ENCODE peak calls at places on chromosome 19, in four cellular contexts. O is SK-N-SH; M is K562; E is CD8-positive, alpha-beta memory T cell. Q is an unnamed sample. For H3K27me3, the result is how much of the 10 kb centered on the place peaks cover.

GRCh38 chr19:50705422-50706019 is 14.1 kb downstream of the SHANK1 start:
- DNase-seq in O (peak), M (peak), E (no peak), Q (no peak)

GRCh38 chr19:48812094-48812929 is 1.5 kb upstream of the BCAT2 start:
- DNase-seq in O (peak), M (peak), E (peak), Q (peak)

GRCh38 chr19:34732548-34733255 is 1.3 kb upstream of the ZNF181 start:
- DNase-seq in O (peak), M (peak), E (no peak), Q (no peak)

GRCh38 chr19:22332924-22333323 is 46.7 kb downstream of the ZNF729 start:
- DNase-seq in O (no peak), M (no peak), E (no peak), Q (no peak)

GRCh38 chr19:36113895-36114762 is 546 bp downstream of the POLR2I start:
- DNase-seq in O (peak), M (peak), E (no peak), Q (no peak)

GRCh38 chr19:51891193-51891747 is 3.5 kb upstream of the ZNF577 start:
- DNase-seq in O (no peak), M (no peak), E (no peak), Q (no peak)

GRCh38 chr19:37986048-37986750 is 79.2 kb downstream of the SIPA1L3 start:
- DNase-seq in O (no peak), M (no peak), E (no peak), Q (peak)

GRCh38 chr19:58586131-58586765 is 13.1 kb upstream of the MZF1 start:
- DNase-seq in O (no peak), M (no peak), E (no peak), Q (no peak)

GRCh38 chr19:3785464-3785937 is 680 bp downstream of the MATK start:
- DNase-seq in O (no peak), M (peak), E (no peak), Q (no peak)

GRCh38 chr19:58003153-58003828 is 671 bp upstream of the ZNF606 start:
- DNase-seq in O (no peak), M (no peak), E (no peak), Q (no peak)

GRCh38 chr19:33809960-33810359 is 13.3 kb downstream of the KCTD15 start:
- DNase-seq in O (no peak), M (no peak), E (no peak), Q (no peak)

GRCh38 chr19:5925830-5926459 is 11.9 kb downstream of the CAPS start:
- DNase-seq in O (no peak), M (no peak), E (no peak), Q (no peak)

GRCh38 chr19:30927705-30928104 is 421.5 kb downstream of the TSHZ3 start:
- DNase-seq in O (no peak), M (no peak), E (no peak), Q (no peak)

GRCh38 chr19:49866933-49867782 is at the start of gene PNKP:
- DNase-seq in O (peak), M (peak), E (peak), Q (peak)

GRCh38 chr19:27792576-27793127 is 1420.3 kb downstream of the UQCRFS1 start:
- DNase-seq in O (no peak), M (no peak), E (no peak), Q (no peak)

GRCh38 chr19:13013649-13014048 is 18.4 kb downstream of the NFIX start:
- DNase-seq in O (no peak), M (no peak), E (no peak), Q (no peak)

GRCh38 chr19:54674021-54674617 is 11.3 kb downstream of the LILRB4 start:
- DNase-seq in O (peak), M (peak), E (no peak), Q (no peak)

GRCh38 chr19:34364830-34365462 is at the start of gene GPI:
- DNase-seq in O (peak), M (peak), E (peak), Q (peak)

GRCh38 chr19:8615813-8616596 is 5.5 kb upstream of the ADAMTS10 start:
- DNase-seq in O (peak), M (peak), E (peak), Q (no peak)

GRCh38 chr19:3176715-3177501 is 1.7 kb upstream of the S1PR4 start:
- DNase-seq in O (no peak), M (peak), E (peak), Q (no peak)

GRCh38 chr19:9835507-9835949 is 410 bp downstream of the PIN1 start:
- DNase-seq in O (no peak), M (peak), E (no peak), Q (no peak)

DNA sequence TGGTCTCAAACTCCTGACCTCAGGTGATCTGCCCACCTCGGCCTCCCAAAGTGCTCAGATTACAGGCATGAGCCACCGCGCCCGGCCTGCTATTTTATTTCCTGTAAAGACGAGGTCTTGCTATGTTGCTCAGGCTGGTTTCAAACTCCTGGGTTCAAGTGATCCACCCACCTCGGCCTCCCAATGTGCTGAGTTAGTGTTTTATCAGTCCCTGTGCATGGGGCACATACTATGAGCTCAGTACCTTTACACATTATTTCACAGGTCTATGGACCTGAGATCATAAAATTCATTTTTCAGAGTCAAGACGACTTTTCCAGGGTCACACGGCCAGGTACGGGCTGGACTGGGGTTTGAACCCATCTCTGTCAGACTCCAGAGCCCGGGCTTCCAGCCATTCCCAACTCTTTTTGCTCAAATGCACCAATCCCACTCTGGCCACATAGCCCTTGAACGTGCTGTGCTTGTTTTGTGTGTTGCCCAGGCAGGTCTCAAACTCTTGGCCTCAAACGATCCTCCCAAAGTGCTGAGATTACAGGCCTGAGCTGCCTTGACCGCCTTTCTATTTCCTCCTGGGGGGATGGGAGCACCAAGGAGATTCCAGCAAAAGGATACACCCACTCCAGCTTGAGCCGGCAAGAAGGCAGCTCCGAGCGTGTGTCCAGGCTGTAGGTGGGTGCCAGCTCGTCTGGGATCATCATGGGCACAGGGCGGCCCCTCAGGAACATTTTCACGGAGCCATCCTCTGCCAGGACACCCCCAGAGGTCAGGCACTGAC is 1.1 kb downstream of the EML2 start:
- DNase-seq in O (no peak), M (no peak), E (no peak), Q (no peak)
- H3K4me3 ChIP-seq in O (no peak), M (peak), E (peak), Q (peak)

GRCh38 chr19:15813916-15814315 is 1.5 kb downstream of the OR10H1 start:
- DNase-seq in O (no peak), M (no peak), E (no peak), Q (no peak)
- H3K27me3 ChIP-seq in O (under half), M (under half), E (under half), Q (under half)

GRCh38 chr19:20640023-20640422 is 21.3 kb downstream of the ZNF626 start:
- DNase-seq in O (no peak), M (no peak), E (no peak), Q (no peak)

DNA sequence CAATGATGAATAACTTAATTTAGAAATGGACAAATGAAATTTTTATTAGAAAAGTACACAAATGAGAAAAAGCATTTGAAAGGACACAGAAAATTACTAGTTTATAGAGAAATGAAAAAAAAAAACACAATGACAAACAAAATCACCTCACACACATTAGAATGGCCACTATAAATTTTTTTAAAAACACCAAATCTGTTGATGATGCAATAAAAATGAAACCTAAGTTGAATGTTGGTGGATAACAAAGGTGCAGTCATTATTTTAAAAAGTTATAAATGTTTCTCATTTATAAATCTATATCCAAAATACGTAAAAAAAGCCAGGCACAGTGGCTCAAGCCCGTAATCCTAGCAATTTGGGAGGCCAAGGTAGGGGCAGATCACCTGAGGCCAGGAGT is 20.8 kb downstream of the ZNF626 start:
- DNase-seq in O (no peak), M (no peak), E (no peak), Q (no peak)
- H3K4me3 ChIP-seq in O (no peak), M (no peak), E (no peak), Q (no peak)

DNA sequence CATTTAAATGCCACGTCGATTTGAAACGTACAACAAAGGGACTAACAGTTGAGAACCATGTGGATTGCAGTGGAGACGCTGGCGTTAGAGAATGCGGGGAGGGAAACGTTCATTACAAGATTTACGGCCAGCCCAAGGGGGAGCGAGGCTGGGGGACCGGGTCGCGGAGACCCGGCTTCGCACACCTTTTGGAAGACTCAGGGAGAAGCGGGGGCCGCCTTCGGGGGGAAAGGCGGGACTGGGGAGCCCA is 20.8 kb upstream of the OR10H1 start:
- DNase-seq in O (no peak), M (no peak), E (no peak), Q (no peak)
- H3K27me3 ChIP-seq in O (under half), M (under half), E (under half), Q (under half)

GRCh38 chr19:29694166-29694565 is 20.9 kb downstream of the C19orf12 start:
- DNase-seq in O (no peak), M (no peak), E (no peak), Q (no peak)
- H3K4me3 ChIP-seq in O (no peak), M (no peak), E (no peak), Q (no peak)

DNA sequence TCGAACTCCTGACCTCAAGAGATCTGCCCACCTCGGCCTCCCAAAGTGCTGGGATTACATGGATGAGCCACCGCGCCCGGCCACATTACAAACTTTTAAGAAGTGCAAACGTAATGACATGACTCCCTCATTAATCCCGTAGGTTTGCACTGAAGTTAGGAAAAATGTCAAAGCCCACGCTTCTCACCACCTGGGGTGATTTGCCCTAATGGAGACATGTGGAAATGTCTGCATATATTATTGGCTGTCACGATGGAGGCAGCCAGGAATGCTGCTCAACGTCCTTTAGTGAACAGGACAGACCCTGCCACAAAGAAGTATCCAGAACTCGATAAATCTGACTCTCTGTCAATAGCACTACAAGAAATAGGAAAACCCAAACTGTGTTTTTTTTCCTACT is 21.0 kb downstream of the NLRP9 start:
- DNase-seq in O (no peak), M (no peak), E (no peak), Q (no peak)
- H3K27me3 ChIP-seq in O (half or more), M (under half), E (under half), Q (under half)

DNA sequence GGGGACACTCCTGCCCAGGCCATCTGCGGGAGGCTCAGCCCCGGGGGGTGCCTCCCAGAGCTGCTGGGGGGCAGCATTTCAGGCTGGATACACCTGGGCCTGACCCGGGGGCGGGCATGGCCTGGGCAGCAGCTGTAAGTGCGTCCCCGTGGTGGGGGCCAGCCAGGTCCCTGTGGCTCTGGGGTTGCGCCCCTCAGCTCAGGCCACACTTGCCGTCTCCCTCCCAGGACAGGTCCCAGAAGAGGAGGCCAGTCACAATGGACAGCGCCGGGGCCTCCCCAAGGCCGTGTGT is 11.6 kb downstream of the CBARP start:
- DNase-seq in O (no peak), M (no peak), E (no peak), Q (no peak)
- H3K4me3 ChIP-seq in O (no peak), M (no peak), E (no peak), Q (no peak)

GRCh38 chr19:41911889-41912731 is 16.1 kb downstream of the ERFL start:
- DNase-seq in O (no peak), M (no peak), E (no peak), Q (no peak)
- H3K27me3 ChIP-seq in O (under half), M (under half), E (under half), Q (under half)

Q was measured in GM06990.